ENCODE peak calls at places on chromosome 2, in nine cellular contexts. P is kidney; Z is NT2/D1; G is neural progenitor cell; A is prostate gland; D is CD8-positive, alpha-beta memory T cell; W is mucosa of descending colon; S is sigmoid colon; H is left ventricle myocardium inferior. E is an unnamed sample.
A peak's percentile ranks its signal among the peaks of the same experiment; 100 is the strongest.

GRCh38 chr2:46179037-46179621 is 118.1 kb upstream of the EPAS1 start:
- DNase-seq in P (peak; percentile 87), Z (no peak), G (no peak), A (no peak), D (peak; percentile 79), W (no peak), S (peak; percentile 90), H (peak; percentile 70), E (peak; percentile 56)

GRCh38 chr2:190213441-190214335 is 105.9 kb downstream of the HIBCH start:
- DNase-seq in P (no peak), Z (no peak), G (no peak), A (no peak), D (no peak), W (no peak), S (no peak), H (peak; percentile 22), E (no peak)

GRCh38 chr2:206477296-206477695 is 34.0 kb downstream of the ADAM23 start:
- DNase-seq in P (no peak), Z (no peak), G (no peak), A (peak; percentile 8), D (no peak), W (no peak), S (no peak), H (no peak), E (no peak)

GRCh38 chr2:225512469-225512868 is 113.0 kb downstream of the NYAP2 start:
- DNase-seq in P (no peak), Z (no peak), G (no peak), A (no peak), D (no peak), W (no peak), S (no peak), H (no peak), E (no peak)

GRCh38 chr2:203280428-203281064 is 41.7 kb downstream of the CYP20A1 start:
- DNase-seq in P (no peak), Z (no peak), G (no peak), A (no peak), D (no peak), W (no peak), S (no peak), H (no peak), E (no peak)

GRCh38 chr2:86453838-86454237 is 12.7 kb downstream of the KDM3A start:
- DNase-seq in P (no peak), Z (no peak), G (no peak), A (peak; percentile 66), D (no peak), W (no peak), S (no peak), H (no peak), E (no peak)

GRCh38 chr2:163708265-163708664 is 27.5 kb downstream of the FIGN start:
- DNase-seq in P (no peak), Z (no peak), G (no peak), A (no peak), D (no peak), W (no peak), S (no peak), H (no peak), E (no peak)

GRCh38 chr2:42569116-42569711 is 782 bp downstream of the MTA3 start:
- DNase-seq in P (peak; percentile 71), Z (no peak), G (peak; percentile 55), A (peak; percentile 12), D (no peak), W (no peak), S (peak; percentile 69), H (peak; percentile 17), E (peak; percentile 34)

GRCh38 chr2:133968446-133968845 is 285.4 kb upstream of the MGAT5 start:
- DNase-seq in P (no peak), Z (no peak), G (no peak), A (no peak), D (no peak), W (no peak), S (no peak), H (no peak), E (no peak)

GRCh38 chr2:165149439-165149838 is 54.4 kb downstream of the SCN3A start:
- DNase-seq in P (no peak), Z (no peak), G (no peak), A (no peak), D (no peak), W (no peak), S (no peak), H (no peak), E (no peak)

GRCh38 chr2:84897773-84898172 is 7.7 kb upstream of the TMSB10 start:
- DNase-seq in P (no peak), Z (no peak), G (no peak), A (no peak), D (no peak), W (no peak), S (no peak), H (no peak), E (no peak)
- H3K4me1 ChIP-seq in P (no peaks in the 10 kb centered on the region), Z (no peaks in the 10 kb centered on the region), G (peaks cover 11% of the 10 kb centered on the region), A (no peaks in the 10 kb centered on the region), D (peaks cover 53% of the 10 kb centered on the region), W (no peaks in the 10 kb centered on the region), S (peaks cover 15% of the 10 kb centered on the region), H (peaks cover 32% of the 10 kb centered on the region), E (peaks cover 50% of the 10 kb centered on the region)

DNA sequence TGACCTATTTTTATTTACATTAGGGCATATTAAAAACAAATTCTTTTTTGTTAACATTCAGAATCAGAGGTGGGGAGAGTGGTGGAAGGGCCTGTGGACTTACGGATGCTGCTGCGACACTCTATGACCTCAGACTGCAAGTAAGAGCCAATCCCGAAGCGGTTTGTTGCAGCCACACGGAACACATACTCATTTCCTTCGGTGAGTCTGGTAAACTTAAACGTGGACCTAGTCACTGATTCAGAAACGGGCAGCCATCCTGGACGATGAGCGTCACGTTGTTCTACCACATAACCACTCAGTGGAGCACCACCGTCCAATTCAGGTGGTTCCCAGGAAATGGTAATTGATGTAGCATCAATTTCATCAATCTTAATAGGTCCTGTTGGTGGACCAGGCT is 61.9 kb downstream of the PLEKHA3 start:
- DNase-seq in P (no peak), Z (no peak), G (no peak), A (no peak), D (no peak), W (no peak), S (no peak), H (no peak), E (no peak)
- H3K36me3 ChIP-seq in P (peaks cover 28% of the 10 kb centered on the region), Z (peaks cover 20% of the 10 kb centered on the region), G (no peaks in the 10 kb centered on the region), A (no peaks in the 10 kb centered on the region), D (peaks cover 45% of the 10 kb centered on the region), W (no peaks in the 10 kb centered on the region), S (peaks cover 10% of the 10 kb centered on the region), H (peaks cover 100% of the 10 kb centered on the region), E (peaks cover 100% of the 10 kb centered on the region)

GRCh38 chr2:69833752-69834151 is 4.3 kb downstream of the GMCL1 start:
- DNase-seq in P (no peak), Z (no peak), G (no peak), A (no peak), D (no peak), W (no peak), S (no peak), H (no peak), E (no peak)

GRCh38 chr2:69829243-69830044 is at the start of gene GMCL1:
- DNase-seq in P (peak; percentile 99), Z (peak; percentile 94), G (peak; percentile 98), A (peak; percentile 95), D (peak; percentile 99), W (peak; percentile 99), S (peak; percentile 99), H (peak; percentile 97), E (peak; percentile 97)

GRCh38 chr2:69828913-69829242 is 582 bp upstream of the GMCL1 start:
- DNase-seq in P (no peak), Z (no peak), G (no peak), A (no peak), D (no peak), W (no peak), S (no peak), H (no peak), E (no peak)

GRCh38 chr2:69830045-69830905 is 815 bp downstream of the GMCL1 start:
- DNase-seq in P (peak; percentile 81), Z (no peak), G (peak; percentile 61), A (peak; percentile 18), D (peak; percentile 66), W (peak; percentile 73), S (no peak), H (peak; percentile 16), E (peak; percentile 89)

DNA sequence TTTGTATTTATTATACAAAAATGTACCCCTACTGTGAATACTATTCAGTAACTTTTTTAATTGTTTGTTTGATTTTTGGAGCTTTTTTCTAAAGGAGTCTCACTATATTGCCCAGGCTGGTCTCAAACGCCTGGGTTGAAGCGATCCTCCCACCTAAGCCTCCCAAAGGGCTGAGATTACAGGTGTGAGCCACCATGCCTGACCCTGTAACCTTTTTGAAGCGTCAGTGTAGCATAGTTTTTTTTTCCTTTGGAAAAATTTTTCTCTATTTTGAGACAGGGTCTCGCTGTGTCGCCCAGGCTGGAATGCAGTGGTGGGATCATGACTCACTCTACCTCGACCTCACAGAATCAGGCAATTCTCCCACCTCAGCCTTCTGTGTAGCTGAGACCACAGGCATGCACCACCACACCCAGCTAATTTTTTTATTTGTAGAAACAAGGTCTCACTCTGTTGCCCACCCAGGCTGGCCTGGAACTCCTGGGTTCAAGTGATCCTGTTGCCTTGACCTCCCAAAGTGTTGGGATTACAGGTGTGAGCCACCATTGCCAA is 2.0 kb downstream of the GMCL1 start:
- DNase-seq in P (no peak), Z (no peak), G (no peak), A (no peak), D (no peak), W (no peak), S (no peak), H (no peak), E (no peak)
- H3K4me1 ChIP-seq in P (no peaks in the 10 kb centered on the region), Z (no peaks in the 10 kb centered on the region), G (peaks cover 27% of the 10 kb centered on the region), A (no peaks in the 10 kb centered on the region), D (peaks cover 49% of the 10 kb centered on the region), W (peaks cover 16% of the 10 kb centered on the region), S (peaks cover 31% of the 10 kb centered on the region), H (peaks cover 50% of the 10 kb centered on the region), E (peaks cover 29% of the 10 kb centered on the region)

GRCh38 chr2:117834992-117835391 is 20.5 kb downstream of the DDX18 start:
- DNase-seq in P (no peak), Z (no peak), G (no peak), A (no peak), D (no peak), W (no peak), S (no peak), H (no peak), E (no peak)

GRCh38 chr2:117832905-117833613 is 18.6 kb downstream of the DDX18 start:
- DNase-seq in P (no peak), Z (no peak), G (peak; percentile 63), A (no peak), D (no peak), W (no peak), S (no peak), H (no peak), E (no peak)

GRCh38 chr2:117833911-117834310 is 19.4 kb downstream of the DDX18 start:
- DNase-seq in P (no peak), Z (no peak), G (no peak), A (no peak), D (no peak), W (no peak), S (no peak), H (no peak), E (no peak)

GRCh38 chr2:117828870-117829269 is 14.4 kb downstream of the DDX18 start:
- DNase-seq in P (no peak), Z (no peak), G (no peak), A (no peak), D (no peak), W (no peak), S (no peak), H (no peak), E (no peak)

DNA sequence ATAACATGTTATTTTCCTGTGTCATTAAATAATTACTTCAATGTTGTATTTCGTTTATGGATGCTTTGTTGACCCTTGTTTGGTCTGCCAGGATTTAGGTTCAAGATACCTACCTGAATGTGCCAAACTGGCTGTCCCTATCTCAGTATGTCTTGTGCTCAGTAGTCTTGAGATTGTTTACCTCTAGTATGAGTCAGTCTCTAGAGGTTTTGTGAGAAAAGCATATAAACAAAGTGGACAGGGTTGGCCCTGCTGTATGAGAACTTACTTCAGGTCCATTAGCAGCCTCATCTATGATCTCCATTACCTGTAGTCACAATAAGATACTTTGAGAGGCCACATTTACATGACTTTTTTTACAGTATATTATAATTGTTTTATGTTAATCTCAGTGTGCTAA is 17.8 kb downstream of the DDX18 start:
- DNase-seq in P (no peak), Z (no peak), G (no peak), A (no peak), D (no peak), W (no peak), S (no peak), H (no peak), E (no peak)
- H3K36me3 ChIP-seq in P (peaks cover 24% of the 10 kb centered on the region), Z (peaks cover 60% of the 10 kb centered on the region), G (peaks cover 10% of the 10 kb centered on the region), A (peaks cover 5% of the 10 kb centered on the region), D (peaks cover 31% of the 10 kb centered on the region), W (peaks cover 16% of the 10 kb centered on the region), S (peaks cover 19% of the 10 kb centered on the region), H (peaks cover 65% of the 10 kb centered on the region), E (no peaks in the 10 kb centered on the region)